ENCODE peak calls at places on chromosomes 7 and 10, in seven cellular contexts. One of them, this sample, is unnamed.

GRCh38 chr10:132539894-132540293 is 2.3 kb downstream of the INPP5A start:
- DNase-seq in cerebellar cortex: no peak
- DNase-seq in EL: peak
- DNase-seq in hypothalamus: no peak
- DNase-seq in KG1: peak
- DNase-seq in brain microvascular endothelial cell: peak
- DNase-seq in activated naive CD8-positive, alpha-beta T cell treated with anti-CD3 and anti-CD28 coated beads, Interleukin-2, amount 50 U/mL, for 16 hours: no peak
- DNase-seq in this sample: no peak

GRCh38 chr7:12475362-12476063 is 71.8 kb upstream of the VWDE start:
- DNase-seq in EL: no peak
- DNase-seq in activated naive CD8-positive, alpha-beta T cell treated with anti-CD3 and anti-CD28 coated beads, Interleukin-2, amount 50 U/mL, for 16 hours: no peak
- DNase-seq in KG1: no peak
- DNase-seq in brain microvascular endothelial cell: peak
- DNase-seq in hypothalamus: no peak
- DNase-seq in cerebellar cortex: no peak
- DNase-seq in this sample: peak

GRCh38 chr7:158781217-158781975 is 47.9 kb downstream of the ESYT2 start:
- DNase-seq in EL: no peak
- DNase-seq in hypothalamus: no peak
- DNase-seq in cerebellar cortex: no peak
- DNase-seq in activated naive CD8-positive, alpha-beta T cell treated with anti-CD3 and anti-CD28 coated beads, Interleukin-2, amount 50 U/mL, for 16 hours: no peak
- DNase-seq in brain microvascular endothelial cell: no peak
- DNase-seq in KG1: no peak
- DNase-seq in this sample: peak

GRCh38 chr7:55189447-55189760 is 170.6 kb downstream of the EGFR start:
- DNase-seq in EL: no peak
- DNase-seq in KG1: no peak
- DNase-seq in cerebellar cortex: no peak
- DNase-seq in hypothalamus: no peak
- DNase-seq in brain microvascular endothelial cell: no peak
- DNase-seq in activated naive CD8-positive, alpha-beta T cell treated with anti-CD3 and anti-CD28 coated beads, Interleukin-2, amount 50 U/mL, for 16 hours: no peak
- DNase-seq in this sample: no peak

GRCh38 chr7:13538669-13539068 is 450.8 kb downstream of the ETV1 start:
- DNase-seq in KG1: no peak
- DNase-seq in activated naive CD8-positive, alpha-beta T cell treated with anti-CD3 and anti-CD28 coated beads, Interleukin-2, amount 50 U/mL, for 16 hours: no peak
- DNase-seq in hypothalamus: no peak
- DNase-seq in EL: no peak
- DNase-seq in cerebellar cortex: no peak
- DNase-seq in brain microvascular endothelial cell: peak
- DNase-seq in this sample: no peak

GRCh38 chr7:105388373-105389089 is at the start of gene SRPK2:
- DNase-seq in activated naive CD8-positive, alpha-beta T cell treated with anti-CD3 and anti-CD28 coated beads, Interleukin-2, amount 50 U/mL, for 16 hours: peak
- DNase-seq in brain microvascular endothelial cell: peak
- DNase-seq in cerebellar cortex: peak
- DNase-seq in hypothalamus: peak
- DNase-seq in EL: peak
- DNase-seq in KG1: no peak
- DNase-seq in this sample: peak

GRCh38 chr10:1549591-1550290 is 187.6 kb downstream of the ADARB2 start:
- DNase-seq in KG1: no peak
- DNase-seq in cerebellar cortex: no peak
- DNase-seq in EL: no peak
- DNase-seq in hypothalamus: no peak
- DNase-seq in brain microvascular endothelial cell: no peak
- DNase-seq in activated naive CD8-positive, alpha-beta T cell treated with anti-CD3 and anti-CD28 coated beads, Interleukin-2, amount 50 U/mL, for 16 hours: no peak
- DNase-seq in this sample: no peak

GRCh38 chr7:130409067-130409721 is 28.9 kb downstream of the CPA1 start:
- DNase-seq in EL: peak
- DNase-seq in cerebellar cortex: peak
- DNase-seq in activated naive CD8-positive, alpha-beta T cell treated with anti-CD3 and anti-CD28 coated beads, Interleukin-2, amount 50 U/mL, for 16 hours: no peak
- DNase-seq in brain microvascular endothelial cell: no peak
- DNase-seq in KG1: no peak
- DNase-seq in hypothalamus: no peak
- DNase-seq in this sample: no peak

GRCh38 chr7:45679516-45679915 is 105.3 kb downstream of the ADCY1 start:
- DNase-seq in cerebellar cortex: no peak
- DNase-seq in brain microvascular endothelial cell: no peak
- DNase-seq in EL: no peak
- DNase-seq in KG1: no peak
- DNase-seq in hypothalamus: no peak
- DNase-seq in activated naive CD8-positive, alpha-beta T cell treated with anti-CD3 and anti-CD28 coated beads, Interleukin-2, amount 50 U/mL, for 16 hours: no peak
- DNase-seq in this sample: no peak

GRCh38 chr7:100951172-100951571 is 1.8 kb downstream of the MUC3A start:
- DNase-seq in cerebellar cortex: no peak
- DNase-seq in brain microvascular endothelial cell: no peak
- DNase-seq in hypothalamus: no peak
- DNase-seq in EL: no peak
- DNase-seq in activated naive CD8-positive, alpha-beta T cell treated with anti-CD3 and anti-CD28 coated beads, Interleukin-2, amount 50 U/mL, for 16 hours: no peak
- DNase-seq in KG1: no peak
- DNase-seq in this sample: no peak

GRCh38 chr10:18351426-18351825 is 211.2 kb downstream of the CACNB2 start:
- DNase-seq in EL: no peak
- DNase-seq in brain microvascular endothelial cell: no peak
- DNase-seq in hypothalamus: no peak
- DNase-seq in KG1: no peak
- DNase-seq in activated naive CD8-positive, alpha-beta T cell treated with anti-CD3 and anti-CD28 coated beads, Interleukin-2, amount 50 U/mL, for 16 hours: no peak
- DNase-seq in cerebellar cortex: peak
- DNase-seq in this sample: no peak

GRCh38 chr10:60778978-60779668 is 845 bp downstream of the CDK1 start:
- DNase-seq in hypothalamus: no peak
- DNase-seq in EL: no peak
- DNase-seq in cerebellar cortex: no peak
- DNase-seq in brain microvascular endothelial cell: no peak
- DNase-seq in activated naive CD8-positive, alpha-beta T cell treated with anti-CD3 and anti-CD28 coated beads, Interleukin-2, amount 50 U/mL, for 16 hours: no peak
- DNase-seq in KG1: no peak
- DNase-seq in this sample: peak

GRCh38 chr10:23172846-23173548 is 19.1 kb upstream of the PTF1A start:
- DNase-seq in hypothalamus: no peak
- DNase-seq in EL: no peak
- DNase-seq in cerebellar cortex: no peak
- DNase-seq in activated naive CD8-positive, alpha-beta T cell treated with anti-CD3 and anti-CD28 coated beads, Interleukin-2, amount 50 U/mL, for 16 hours: no peak
- DNase-seq in brain microvascular endothelial cell: no peak
- DNase-seq in KG1: no peak
- DNase-seq in this sample: no peak

GRCh38 chr7:110897538-110897937 is 193.4 kb upstream of the LRRN3 start:
- DNase-seq in brain microvascular endothelial cell: no peak
- DNase-seq in KG1: no peak
- DNase-seq in EL: no peak
- DNase-seq in activated naive CD8-positive, alpha-beta T cell treated with anti-CD3 and anti-CD28 coated beads, Interleukin-2, amount 50 U/mL, for 16 hours: no peak
- DNase-seq in cerebellar cortex: no peak
- DNase-seq in hypothalamus: no peak
- DNase-seq in this sample: no peak

GRCh38 chr7:2760098-2760889 is 72.3 kb downstream of the AMZ1 start:
- DNase-seq in EL: peak
- DNase-seq in brain microvascular endothelial cell: peak
- DNase-seq in KG1: no peak
- DNase-seq in cerebellar cortex: peak
- DNase-seq in hypothalamus: no peak
- DNase-seq in activated naive CD8-positive, alpha-beta T cell treated with anti-CD3 and anti-CD28 coated beads, Interleukin-2, amount 50 U/mL, for 16 hours: no peak
- DNase-seq in this sample: peak

GRCh38 chr10:126126856-126127255 is 230.5 kb downstream of the FANK1 start:
- DNase-seq in brain microvascular endothelial cell: no peak
- DNase-seq in cerebellar cortex: no peak
- DNase-seq in activated naive CD8-positive, alpha-beta T cell treated with anti-CD3 and anti-CD28 coated beads, Interleukin-2, amount 50 U/mL, for 16 hours: no peak
- DNase-seq in hypothalamus: no peak
- DNase-seq in EL: no peak
- DNase-seq in KG1: no peak
- DNase-seq in this sample: no peak

GRCh38 chr7:44275146-44275545 is 50.2 kb downstream of the CAMK2B start:
- DNase-seq in EL: no peak
- DNase-seq in brain microvascular endothelial cell: no peak
- DNase-seq in KG1: no peak
- DNase-seq in cerebellar cortex: no peak
- DNase-seq in hypothalamus: no peak
- DNase-seq in activated naive CD8-positive, alpha-beta T cell treated with anti-CD3 and anti-CD28 coated beads, Interleukin-2, amount 50 U/mL, for 16 hours: no peak
- DNase-seq in this sample: no peak

GRCh38 chr7:113763226-113763625 is 155.6 kb downstream of the PPP1R3A start:
- DNase-seq in cerebellar cortex: no peak
- DNase-seq in activated naive CD8-positive, alpha-beta T cell treated with anti-CD3 and anti-CD28 coated beads, Interleukin-2, amount 50 U/mL, for 16 hours: no peak
- DNase-seq in EL: no peak
- DNase-seq in brain microvascular endothelial cell: no peak
- DNase-seq in KG1: no peak
- DNase-seq in hypothalamus: no peak
- DNase-seq in this sample: no peak

GRCh38 chr10:32253300-32253699 is 93.7 kb downstream of the EPC1 start:
- DNase-seq in activated naive CD8-positive, alpha-beta T cell treated with anti-CD3 and anti-CD28 coated beads, Interleukin-2, amount 50 U/mL, for 16 hours: no peak
- DNase-seq in brain microvascular endothelial cell: peak
- DNase-seq in cerebellar cortex: no peak
- DNase-seq in KG1: no peak
- DNase-seq in hypothalamus: no peak
- DNase-seq in EL: peak
- DNase-seq in this sample: peak

GRCh38 chr7:20170626-20171025 is 46.6 kb downstream of the MACC1 start:
- DNase-seq in KG1: no peak
- DNase-seq in cerebellar cortex: no peak
- DNase-seq in hypothalamus: no peak
- DNase-seq in EL: no peak
- DNase-seq in activated naive CD8-positive, alpha-beta T cell treated with anti-CD3 and anti-CD28 coated beads, Interleukin-2, amount 50 U/mL, for 16 hours: no peak
- DNase-seq in brain microvascular endothelial cell: no peak
- DNase-seq in this sample: no peak

GRCh38 chr7:153829523-153829922 is 222.7 kb upstream of the DPP6 start:
- DNase-seq in EL: no peak
- DNase-seq in hypothalamus: no peak
- DNase-seq in KG1: no peak
- DNase-seq in activated naive CD8-positive, alpha-beta T cell treated with anti-CD3 and anti-CD28 coated beads, Interleukin-2, amount 50 U/mL, for 16 hours: no peak
- DNase-seq in cerebellar cortex: no peak
- DNase-seq in brain microvascular endothelial cell: no peak
- DNase-seq in this sample: no peak

GRCh38 chr7:126750207-126750911 is 502.4 kb downstream of the GRM8 start:
- DNase-seq in EL: no peak
- DNase-seq in brain microvascular endothelial cell: no peak
- DNase-seq in hypothalamus: no peak
- DNase-seq in activated naive CD8-positive, alpha-beta T cell treated with anti-CD3 and anti-CD28 coated beads, Interleukin-2, amount 50 U/mL, for 16 hours: no peak
- DNase-seq in KG1: no peak
- DNase-seq in cerebellar cortex: no peak
- DNase-seq in this sample: no peak

GRCh38 chr7:35250941-35251340 is 3.0 kb downstream of the TBX20 start:
- DNase-seq in activated naive CD8-positive, alpha-beta T cell treated with anti-CD3 and anti-CD28 coated beads, Interleukin-2, amount 50 U/mL, for 16 hours: no peak
- DNase-seq in EL: no peak
- DNase-seq in cerebellar cortex: no peak
- DNase-seq in KG1: no peak
- DNase-seq in brain microvascular endothelial cell: no peak
- DNase-seq in hypothalamus: no peak
- DNase-seq in this sample: no peak

GRCh38 chr10:85648279-85648754 is 718.3 kb downstream of the GRID1 start:
- DNase-seq in activated naive CD8-positive, alpha-beta T cell treated with anti-CD3 and anti-CD28 coated beads, Interleukin-2, amount 50 U/mL, for 16 hours: no peak
- DNase-seq in cerebellar cortex: no peak
- DNase-seq in hypothalamus: no peak
- DNase-seq in EL: no peak
- DNase-seq in brain microvascular endothelial cell: peak
- DNase-seq in KG1: no peak
- DNase-seq in this sample: no peak

GRCh38 chr7:120724448-120724847 is 133.5 kb downstream of the TSPAN12 start:
- DNase-seq in cerebellar cortex: peak
- DNase-seq in KG1: no peak
- DNase-seq in EL: no peak
- DNase-seq in activated naive CD8-positive, alpha-beta T cell treated with anti-CD3 and anti-CD28 coated beads, Interleukin-2, amount 50 U/mL, for 16 hours: no peak
- DNase-seq in hypothalamus: no peak
- DNase-seq in brain microvascular endothelial cell: no peak
- DNase-seq in this sample: no peak

GRCh38 chr7:64888901-64889685 is 14.0 kb upstream of the ZNF273 start:
- DNase-seq in cerebellar cortex: no peak
- DNase-seq in EL: peak
- DNase-seq in hypothalamus: no peak
- DNase-seq in activated naive CD8-positive, alpha-beta T cell treated with anti-CD3 and anti-CD28 coated beads, Interleukin-2, amount 50 U/mL, for 16 hours: no peak
- DNase-seq in KG1: no peak
- DNase-seq in brain microvascular endothelial cell: no peak
- DNase-seq in this sample: peak

GRCh38 chr7:94045566-94045965 is 41.4 kb upstream of the BET1 start:
- DNase-seq in EL: no peak
- DNase-seq in hypothalamus: no peak
- DNase-seq in KG1: no peak
- DNase-seq in brain microvascular endothelial cell: no peak
- DNase-seq in cerebellar cortex: no peak
- DNase-seq in activated naive CD8-positive, alpha-beta T cell treated with anti-CD3 and anti-CD28 coated beads, Interleukin-2, amount 50 U/mL, for 16 hours: no peak
- DNase-seq in this sample: no peak

GRCh38 chr10:125720002-125720382 is 483 bp downstream of the EDRF1 start:
- DNase-seq in activated naive CD8-positive, alpha-beta T cell treated with anti-CD3 and anti-CD28 coated beads, Interleukin-2, amount 50 U/mL, for 16 hours: no peak
- DNase-seq in KG1: no peak
- DNase-seq in hypothalamus: no peak
- DNase-seq in brain microvascular endothelial cell: no peak
- DNase-seq in cerebellar cortex: no peak
- DNase-seq in EL: no peak
- DNase-seq in this sample: peak

GRCh38 chr10:76082956-76083355 is 651.5 kb downstream of the LRMDA start:
- DNase-seq in KG1: no peak
- DNase-seq in hypothalamus: no peak
- DNase-seq in brain microvascular endothelial cell: peak
- DNase-seq in activated naive CD8-positive, alpha-beta T cell treated with anti-CD3 and anti-CD28 coated beads, Interleukin-2, amount 50 U/mL, for 16 hours: no peak
- DNase-seq in cerebellar cortex: no peak
- DNase-seq in EL: peak
- DNase-seq in this sample: no peak

GRCh38 chr10:119301397-119301796 is 94.0 kb downstream of the GRK5 start:
- DNase-seq in hypothalamus: no peak
- DNase-seq in activated naive CD8-positive, alpha-beta T cell treated with anti-CD3 and anti-CD28 coated beads, Interleukin-2, amount 50 U/mL, for 16 hours: peak
- DNase-seq in cerebellar cortex: no peak
- DNase-seq in EL: peak
- DNase-seq in brain microvascular endothelial cell: no peak
- DNase-seq in KG1: no peak
- DNase-seq in this sample: no peak